ENCODE peak calls at places on chromosomes 16 and 17, in five cellular contexts. A is right cardiac atrium, K is heart left ventricle, G is mesendoderm, H is tibial nerve. J is an unnamed sample.

GRCh38 chr16:13643412-13643811 is 276.5 kb upstream of the ERCC4 start:
- DNase-seq in A (no peak), K (no peak), G (no peak), H (no peak), J (no peak)

GRCh38 chr16:50381679-50382440 is 13.1 kb upstream of the BRD7 start:
- DNase-seq in A (no peak), K (no peak), G (peak; percentile 59), H (no peak), J (no peak)

GRCh38 chr17:43556292-43556691 is 10.2 kb upstream of the ETV4 start:
- DNase-seq in A (no peak), K (no peak), G (no peak), H (peak; percentile 41), J (no peak)

GRCh38 chr17:73782641-73783381 is 138.6 kb upstream of the SDK2 start:
- DNase-seq in A (no peak), K (no peak), G (peak; percentile 74), H (no peak), J (no peak)

GRCh38 chr17:72419866-72420774 is 299.3 kb downstream of the SOX9 start:
- DNase-seq in A (no peak), K (no peak), G (no peak), H (no peak), J (no peak)

GRCh38 chr16:22838681-22839080 is 24.7 kb downstream of the HS3ST2 start:
- DNase-seq in A (no peak), K (no peak), G (no peak), H (no peak), J (no peak)

GRCh38 chr17:63995626-63996025 is 2.5 kb upstream of the PRR29 start:
- DNase-seq in A (no peak), K (peak; percentile 39), G (no peak), H (no peak), J (peak; percentile 13)

GRCh38 chr17:9291912-9292562 is 270.7 kb downstream of the NTN1 start:
- DNase-seq in A (peak; percentile 80), K (peak; percentile 66), G (peak; percentile 35), H (peak; percentile 38), J (peak; percentile 39)

GRCh38 chr16:16124974-16125373 is 98.3 kb downstream of the ABCC6 start:
- DNase-seq in A (no peak), K (peak; percentile 10), G (no peak), H (no peak), J (no peak)

GRCh38 chr17:59840329-59840907 is 52.3 kb downstream of the TUBD1 start:
- DNase-seq in A (no peak), K (no peak), G (peak; percentile 49), H (no peak), J (no peak)

GRCh38 chr17:59838196-59838911 is 54.4 kb downstream of the TUBD1 start:
- DNase-seq in A (no peak), K (no peak), G (peak; percentile 60), H (no peak), J (no peak)

GRCh38 chr17:59839646-59840328 is 53.0 kb downstream of the TUBD1 start:
- DNase-seq in A (no peak), K (no peak), G (no peak), H (no peak), J (no peak)

GRCh38 chr17:59842901-59843652 is 49.7 kb downstream of the TUBD1 start:
- DNase-seq in A (no peak), K (no peak), G (peak; percentile 73), H (peak; percentile 28), J (no peak)

DNA sequence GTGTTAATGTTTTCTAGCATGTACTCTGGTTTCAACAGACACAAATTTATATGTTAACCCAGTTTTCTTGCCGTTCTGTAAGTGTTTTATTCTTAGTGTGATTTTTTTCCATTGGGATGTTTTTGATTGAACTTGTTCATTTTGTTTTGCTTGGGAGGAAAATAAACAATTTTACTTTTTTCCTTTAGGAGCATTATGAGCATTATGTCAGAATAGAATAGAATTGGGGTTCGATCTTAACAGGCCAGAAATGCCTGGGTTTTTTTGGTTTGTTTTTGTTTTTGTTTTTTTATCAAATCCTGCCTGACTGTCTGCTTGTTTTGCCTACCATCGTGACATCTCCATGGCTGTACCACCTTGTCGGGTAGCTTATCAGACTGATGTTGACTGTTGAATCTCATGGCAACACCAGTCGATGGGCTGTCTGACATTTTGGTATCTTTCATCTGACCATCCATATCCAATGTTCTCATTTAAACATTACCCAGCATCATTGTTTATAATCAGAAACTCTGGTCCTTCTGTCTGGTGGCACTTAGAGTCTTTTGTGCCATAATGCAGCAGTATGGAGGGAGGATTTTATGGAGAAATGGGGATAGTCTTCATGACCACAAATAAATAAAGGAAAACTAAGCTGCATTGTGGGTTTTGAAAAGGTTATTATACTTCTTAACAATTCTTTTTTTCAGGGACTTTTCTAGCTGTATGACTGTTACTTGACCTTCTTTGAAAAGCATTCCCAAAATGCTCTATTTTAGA is 51.7 kb downstream of the TUBD1 start:
- DNase-seq in A (no peak), K (no peak), G (no peak), H (no peak), J (no peak)
- H3K27ac ChIP-seq in A (no peak overlapping the region), K (peak overlapping the region; percentile 87), G (no peak overlapping the region), H (peak overlapping the region; percentile 90), J (peak overlapping the region; percentile 15)

GRCh38 chr17:40076101-40076498 is 13.3 kb downstream of the THRA start:
- DNase-seq in A (no peak), K (no peak), G (no peak), H (no peak), J (no peak)
- H3K27ac ChIP-seq in A (peak overlapping the region; percentile 82), K (peak overlapping the region; percentile 94), G (no peak overlapping the region), H (peak overlapping the region; percentile 98), J (peak overlapping the region; percentile 100)

GRCh38 chr16:85803570-85803969 is 4.1 kb downstream of the COX4I1 start:
- DNase-seq in A (no peak), K (no peak), G (no peak), H (no peak), J (no peak)
- H3K27ac ChIP-seq in A (no peak overlapping the region), K (no peak overlapping the region), G (no peak overlapping the region), H (no peak overlapping the region), J (no peak overlapping the region)

GRCh38 chr16:88195911-88196465 is 186.8 kb upstream of the ZNF469 start:
- DNase-seq in A (no peak), K (no peak), G (no peak), H (no peak), J (no peak)
- H3K27ac ChIP-seq in A (no peak overlapping the region), K (no peak overlapping the region), G (no peak overlapping the region), H (no peak overlapping the region), J (no peak overlapping the region)

GRCh38 chr16:2507679-2508064 is 6.1 kb upstream of the ATP6V0C start:
- DNase-seq in A (peak; percentile 85), K (peak; percentile 84), G (no peak), H (no peak), J (no peak)
- H3K27ac ChIP-seq in A (no peak overlapping the region), K (no peak overlapping the region), G (no peak overlapping the region), H (peak overlapping the region; percentile 61), J (no peak overlapping the region)

GRCh38 chr17:45261577-45262515 is at the start of gene SPATA32:
- DNase-seq in A (peak; percentile 86), K (peak; percentile 84), G (peak; percentile 75), H (no peak), J (peak; percentile 63)
- H3K27ac ChIP-seq in A (no peak within 1 kb of the TSS), K (peak within 1 kb of the TSS; percentile 43), G (no peak within 1 kb of the TSS), H (peak within 1 kb of the TSS; percentile 78), J (no peak within 1 kb of the TSS)

J was measured in dorsolateral prefrontal cortex.